ENCODE peak calls at places on chromosome 17, in six cellular contexts. One of them, this sample, is unnamed.

GRCh38 chr17:55451203-55451641 is 29.6 kb upstream of the MMD start:
- DNase-seq in stimulated activated CD8-positive, alpha-beta memory T cell treated with anti-CD3 and anti-CD28 coated beads, Interleukin-7, amount 100 ng/mL, for 24 hours: no peak
- DNase-seq in A549: peak
- DNase-seq in nephron progenitor cell: no peak
- DNase-seq in hippocampal formation: no peak
- DNase-seq in kidney tubule cell: no peak
- DNase-seq in this sample: no peak

GRCh38 chr17:41455236-41455635 is 11.9 kb downstream of the KRT32 start:
- DNase-seq in stimulated activated CD8-positive, alpha-beta memory T cell treated with anti-CD3 and anti-CD28 coated beads, Interleukin-7, amount 100 ng/mL, for 24 hours: no peak
- DNase-seq in A549: no peak
- DNase-seq in nephron progenitor cell: no peak
- DNase-seq in hippocampal formation: no peak
- DNase-seq in kidney tubule cell: no peak
- DNase-seq in this sample: no peak

GRCh38 chr17:82217530-82218204 is 5.0 kb upstream of the CCDC57 start:
- DNase-seq in stimulated activated CD8-positive, alpha-beta memory T cell treated with anti-CD3 and anti-CD28 coated beads, Interleukin-7, amount 100 ng/mL, for 24 hours: no peak
- DNase-seq in A549: peak
- DNase-seq in nephron progenitor cell: no peak
- DNase-seq in hippocampal formation: peak
- DNase-seq in kidney tubule cell: peak
- DNase-seq in this sample: no peak

GRCh38 chr17:73710095-73710592 is 65.9 kb upstream of the SDK2 start:
- DNase-seq in stimulated activated CD8-positive, alpha-beta memory T cell treated with anti-CD3 and anti-CD28 coated beads, Interleukin-7, amount 100 ng/mL, for 24 hours: peak
- DNase-seq in A549: peak
- DNase-seq in nephron progenitor cell: peak
- DNase-seq in hippocampal formation: peak
- DNase-seq in kidney tubule cell: peak
- DNase-seq in this sample: no peak

GRCh38 chr17:76104140-76104895 is 731 bp upstream of the EXOC7 start:
- DNase-seq in stimulated activated CD8-positive, alpha-beta memory T cell treated with anti-CD3 and anti-CD28 coated beads, Interleukin-7, amount 100 ng/mL, for 24 hours: no peak
- DNase-seq in A549: no peak
- DNase-seq in nephron progenitor cell: no peak
- DNase-seq in hippocampal formation: no peak
- DNase-seq in kidney tubule cell: no peak
- DNase-seq in this sample: no peak

GRCh38 chr17:13384626-13385025 is 217.1 kb downstream of the HS3ST3A1 start:
- DNase-seq in stimulated activated CD8-positive, alpha-beta memory T cell treated with anti-CD3 and anti-CD28 coated beads, Interleukin-7, amount 100 ng/mL, for 24 hours: no peak
- DNase-seq in A549: no peak
- DNase-seq in nephron progenitor cell: no peak
- DNase-seq in hippocampal formation: no peak
- DNase-seq in kidney tubule cell: no peak
- DNase-seq in this sample: no peak

GRCh38 chr17:82118178-82118814 is 20.3 kb upstream of the FASN start:
- DNase-seq in stimulated activated CD8-positive, alpha-beta memory T cell treated with anti-CD3 and anti-CD28 coated beads, Interleukin-7, amount 100 ng/mL, for 24 hours: no peak
- DNase-seq in A549: no peak
- DNase-seq in nephron progenitor cell: no peak
- DNase-seq in hippocampal formation: no peak
- DNase-seq in kidney tubule cell: no peak
- DNase-seq in this sample: no peak

GRCh38 chr17:69883139-69883538 is 191.9 kb upstream of the KCNJ16 start:
- DNase-seq in stimulated activated CD8-positive, alpha-beta memory T cell treated with anti-CD3 and anti-CD28 coated beads, Interleukin-7, amount 100 ng/mL, for 24 hours: no peak
- DNase-seq in A549: no peak
- DNase-seq in nephron progenitor cell: no peak
- DNase-seq in hippocampal formation: no peak
- DNase-seq in kidney tubule cell: no peak
- DNase-seq in this sample: no peak

GRCh38 chr17:78127240-78127887 is 1.2 kb downstream of the TMC6 start:
- DNase-seq in stimulated activated CD8-positive, alpha-beta memory T cell treated with anti-CD3 and anti-CD28 coated beads, Interleukin-7, amount 100 ng/mL, for 24 hours: no peak
- DNase-seq in A549: no peak
- DNase-seq in nephron progenitor cell: peak
- DNase-seq in hippocampal formation: peak
- DNase-seq in kidney tubule cell: peak
- DNase-seq in this sample: no peak

GRCh38 chr17:2070241-2071023 is 15.5 kb downstream of the HIC1 start:
- DNase-seq in stimulated activated CD8-positive, alpha-beta memory T cell treated with anti-CD3 and anti-CD28 coated beads, Interleukin-7, amount 100 ng/mL, for 24 hours: no peak
- DNase-seq in A549: no peak
- DNase-seq in nephron progenitor cell: no peak
- DNase-seq in hippocampal formation: no peak
- DNase-seq in kidney tubule cell: no peak
- DNase-seq in this sample: no peak

GRCh38 chr17:43085489-43085888 is 39.7 kb downstream of the BRCA1 start:
- DNase-seq in stimulated activated CD8-positive, alpha-beta memory T cell treated with anti-CD3 and anti-CD28 coated beads, Interleukin-7, amount 100 ng/mL, for 24 hours: no peak
- DNase-seq in A549: peak
- DNase-seq in nephron progenitor cell: no peak
- DNase-seq in hippocampal formation: no peak
- DNase-seq in kidney tubule cell: peak
- DNase-seq in this sample: no peak

GRCh38 chr17:41618341-41619161 is 5.8 kb downstream of the KRT17 start:
- DNase-seq in stimulated activated CD8-positive, alpha-beta memory T cell treated with anti-CD3 and anti-CD28 coated beads, Interleukin-7, amount 100 ng/mL, for 24 hours: no peak
- DNase-seq in A549: no peak
- DNase-seq in nephron progenitor cell: no peak
- DNase-seq in hippocampal formation: no peak
- DNase-seq in kidney tubule cell: peak
- DNase-seq in this sample: no peak

GRCh38 chr17:50184057-50184456 is 17.4 kb downstream of the COL1A1 start:
- DNase-seq in stimulated activated CD8-positive, alpha-beta memory T cell treated with anti-CD3 and anti-CD28 coated beads, Interleukin-7, amount 100 ng/mL, for 24 hours: no peak
- DNase-seq in A549: no peak
- DNase-seq in nephron progenitor cell: peak
- DNase-seq in hippocampal formation: no peak
- DNase-seq in kidney tubule cell: no peak
- DNase-seq in this sample: no peak

GRCh38 chr17:21549107-21549687 is 143.1 kb upstream of the KCNJ18 start:
- DNase-seq in stimulated activated CD8-positive, alpha-beta memory T cell treated with anti-CD3 and anti-CD28 coated beads, Interleukin-7, amount 100 ng/mL, for 24 hours: no peak
- DNase-seq in A549: no peak
- DNase-seq in nephron progenitor cell: no peak
- DNase-seq in hippocampal formation: no peak
- DNase-seq in kidney tubule cell: peak
- DNase-seq in this sample: no peak

GRCh38 chr17:45782889-45783592 is 1.1 kb upstream of the CRHR1 start:
- DNase-seq in stimulated activated CD8-positive, alpha-beta memory T cell treated with anti-CD3 and anti-CD28 coated beads, Interleukin-7, amount 100 ng/mL, for 24 hours: peak
- DNase-seq in A549: peak
- DNase-seq in nephron progenitor cell: peak
- DNase-seq in hippocampal formation: peak
- DNase-seq in kidney tubule cell: peak
- DNase-seq in this sample: no peak

GRCh38 chr17:33667671-33668070 is 374.6 kb upstream of the ASIC2 start:
- DNase-seq in stimulated activated CD8-positive, alpha-beta memory T cell treated with anti-CD3 and anti-CD28 coated beads, Interleukin-7, amount 100 ng/mL, for 24 hours: no peak
- DNase-seq in A549: no peak
- DNase-seq in nephron progenitor cell: no peak
- DNase-seq in hippocampal formation: no peak
- DNase-seq in kidney tubule cell: no peak
- DNase-seq in this sample: no peak

GRCh38 chr17:218711-219110 is 37.3 kb upstream of the DOC2B start:
- DNase-seq in stimulated activated CD8-positive, alpha-beta memory T cell treated with anti-CD3 and anti-CD28 coated beads, Interleukin-7, amount 100 ng/mL, for 24 hours: no peak
- DNase-seq in A549: no peak
- DNase-seq in nephron progenitor cell: no peak
- DNase-seq in hippocampal formation: no peak
- DNase-seq in kidney tubule cell: no peak
- DNase-seq in this sample: no peak

GRCh38 chr17:17877548-17878358 is 41.0 kb upstream of the SREBF1 start:
- DNase-seq in stimulated activated CD8-positive, alpha-beta memory T cell treated with anti-CD3 and anti-CD28 coated beads, Interleukin-7, amount 100 ng/mL, for 24 hours: no peak
- DNase-seq in A549: no peak
- DNase-seq in nephron progenitor cell: peak
- DNase-seq in hippocampal formation: no peak
- DNase-seq in kidney tubule cell: peak
- DNase-seq in this sample: no peak

GRCh38 chr17:9324864-9325263 is 250.8 kb downstream of the STX8 start:
- DNase-seq in stimulated activated CD8-positive, alpha-beta memory T cell treated with anti-CD3 and anti-CD28 coated beads, Interleukin-7, amount 100 ng/mL, for 24 hours: no peak
- DNase-seq in A549: peak
- DNase-seq in nephron progenitor cell: no peak
- DNase-seq in hippocampal formation: no peak
- DNase-seq in kidney tubule cell: no peak
- DNase-seq in this sample: no peak

GRCh38 chr17:82019905-82020873 is 2.5 kb downstream of the CENPX start:
- DNase-seq in stimulated activated CD8-positive, alpha-beta memory T cell treated with anti-CD3 and anti-CD28 coated beads, Interleukin-7, amount 100 ng/mL, for 24 hours: peak
- DNase-seq in A549: peak
- DNase-seq in nephron progenitor cell: peak
- DNase-seq in hippocampal formation: no peak
- DNase-seq in kidney tubule cell: peak
- DNase-seq in this sample: no peak

GRCh38 chr17:15092762-15093161 is 172.4 kb downstream of the PMP22 start:
- DNase-seq in stimulated activated CD8-positive, alpha-beta memory T cell treated with anti-CD3 and anti-CD28 coated beads, Interleukin-7, amount 100 ng/mL, for 24 hours: no peak
- DNase-seq in A549: no peak
- DNase-seq in nephron progenitor cell: no peak
- DNase-seq in hippocampal formation: no peak
- DNase-seq in kidney tubule cell: peak
- DNase-seq in this sample: no peak

GRCh38 chr17:57948555-57949420 is 6.4 kb downstream of the CUEDC1 start:
- DNase-seq in stimulated activated CD8-positive, alpha-beta memory T cell treated with anti-CD3 and anti-CD28 coated beads, Interleukin-7, amount 100 ng/mL, for 24 hours: no peak
- DNase-seq in A549: peak
- DNase-seq in nephron progenitor cell: no peak
- DNase-seq in hippocampal formation: no peak
- DNase-seq in kidney tubule cell: peak
- DNase-seq in this sample: no peak

GRCh38 chr17:39196820-39197331 is 593 bp downstream of the CACNB1 start:
- DNase-seq in stimulated activated CD8-positive, alpha-beta memory T cell treated with anti-CD3 and anti-CD28 coated beads, Interleukin-7, amount 100 ng/mL, for 24 hours: no peak
- DNase-seq in A549: peak
- DNase-seq in nephron progenitor cell: no peak
- DNase-seq in hippocampal formation: no peak
- DNase-seq in kidney tubule cell: peak
- DNase-seq in this sample: no peak

This sample was measured in NCI-H1417 treated with DMSO at 0.1 percent for 48 hours.